ENCODE peak calls at places on chromosome 6, in four cellular contexts. L, A, K and D are unnamed samples.

GRCh38 chr6:166056637-166057036 is 111.0 kb downstream of the TBXT start:
- DNase-seq in L (no peak), A (no peak), K (no peak), D (peak)

GRCh38 chr6:132937466-132937906 is 123.1 kb downstream of the RPS12 start:
- DNase-seq in K (peak), A (peak), L (peak), D (peak)

GRCh38 chr6:16319813-16320532 is 81.6 kb downstream of the GMPR start:
- DNase-seq in A (peak), L (no peak), K (peak), D (peak)

GRCh38 chr6:28802417-28803336 is 121.1 kb downstream of the TRIM27 start:
- DNase-seq in A (peak), K (peak), L (peak), D (peak)

GRCh38 chr6:128763599-128764300 is 119.2 kb upstream of the LAMA2 start:
- DNase-seq in K (no peak), L (no peak), A (no peak), D (no peak)

GRCh38 chr6:30329331-30329730 is 2.6 kb downstream of the TRIM39 start:
- DNase-seq in A (no peak), K (no peak), L (no peak), D (no peak)

GRCh38 chr6:474454-475185 is 83.1 kb downstream of the IRF4 start:
- DNase-seq in L (no peak), K (no peak), A (no peak), D (no peak)

GRCh38 chr6:105305521-105305920 is 97.4 kb downstream of the PREP start:
- DNase-seq in K (no peak), A (no peak), L (no peak), D (no peak)

GRCh38 chr6:111406200-111406711 is 76.8 kb downstream of the REV3L start:
- DNase-seq in L (no peak), A (no peak), K (no peak), D (no peak)

GRCh38 chr6:11614534-11615213 is 77.1 kb downstream of the TMEM170B start:
- DNase-seq in A (no peak), L (no peak), K (no peak), D (no peak)

GRCh38 chr6:158408013-158408412 is 95.7 kb downstream of the TULP4 start:
- DNase-seq in K (no peak), L (no peak), A (no peak), D (no peak)

GRCh38 chr6:158408552-158409130 is 96.4 kb downstream of the TULP4 start:
- DNase-seq in A (no peak), L (no peak), K (no peak), D (peak)

GRCh38 chr6:158406736-158407135 is 94.5 kb downstream of the TULP4 start:
- DNase-seq in L (no peak), A (no peak), K (no peak), D (no peak)

GRCh38 chr6:158409451-158409850 is 97.2 kb downstream of the TULP4 start:
- DNase-seq in K (no peak), L (no peak), A (no peak), D (peak)

DNA sequence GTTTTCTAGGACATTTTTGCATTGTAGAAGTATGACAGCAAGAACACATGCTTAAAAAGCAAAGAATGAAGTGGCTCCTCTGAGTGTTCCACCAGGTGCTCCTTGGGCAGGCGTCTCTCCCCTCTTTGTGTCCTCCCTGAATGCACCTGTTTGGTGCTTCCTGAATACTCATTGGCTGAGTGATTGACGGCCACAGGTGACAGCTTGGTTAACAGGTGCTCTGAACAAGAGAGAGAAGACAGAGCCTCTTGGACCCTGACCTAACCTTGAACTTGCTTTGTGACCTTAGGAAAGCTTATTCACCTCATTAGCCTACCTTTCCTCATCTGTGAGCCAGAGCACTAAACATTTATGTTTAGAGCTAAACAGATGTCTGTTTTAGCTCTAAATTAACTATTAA is 93.7 kb downstream of the TULP4 start:
- DNase-seq in L (no peak), A (no peak), K (no peak), D (no peak)
- TF ChIP-seq RAD21 in L (no peak), A (no peak), K (no peak), D (no peak)

DNA sequence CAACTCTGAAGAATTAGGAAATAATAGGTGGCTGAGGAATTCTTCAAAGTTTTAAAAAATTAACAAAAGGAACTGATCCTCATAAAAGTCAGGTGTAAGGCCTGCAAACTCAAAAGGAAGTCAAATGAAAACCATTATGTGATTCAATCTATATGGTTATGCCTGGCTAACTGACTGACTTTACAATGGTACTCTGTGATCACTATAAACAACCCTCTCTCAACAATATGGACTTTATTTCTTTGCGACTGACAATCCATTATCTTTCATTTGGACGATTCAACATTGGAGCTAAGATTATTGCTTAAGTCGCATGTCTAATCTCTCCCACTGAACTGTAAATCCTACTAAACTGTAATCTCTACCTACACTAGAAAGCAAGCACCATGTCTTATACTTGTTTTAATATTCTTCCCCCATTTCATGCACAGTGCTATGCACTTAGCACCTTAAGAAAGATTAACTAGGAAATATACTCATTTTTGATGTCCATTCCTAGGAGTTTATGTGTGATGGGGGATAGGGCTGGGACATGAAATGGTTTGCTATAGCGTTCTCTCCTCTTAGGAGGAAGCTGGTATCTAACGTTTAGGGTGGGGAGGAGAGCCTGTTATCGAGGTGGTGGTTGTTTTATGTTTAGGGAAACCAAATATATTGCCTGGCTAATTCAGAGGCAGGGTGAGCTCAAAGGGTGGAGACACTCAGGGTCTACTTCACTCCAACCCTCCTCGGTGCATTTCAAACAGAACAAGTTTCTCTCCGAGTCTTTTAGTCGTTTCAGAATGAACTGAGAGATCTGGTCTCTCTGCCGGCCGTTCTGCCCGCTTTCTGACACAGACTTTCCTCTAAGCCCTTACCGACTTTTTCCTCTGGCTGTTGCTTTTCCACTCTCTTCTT is 1.3 kb downstream of the STK38 start:
- DNase-seq in A (no peak), L (no peak), K (peak), D (peak)
- TF ChIP-seq RAD21 in A (no peak), L (no peak), K (no peak), D (no peak)

GRCh38 chr6:3455121-3455489 is 1.7 kb downstream of the SLC22A23 start:
- DNase-seq in A (no peak), K (no peak), L (peak), D (no peak)

GRCh38 chr6:3456794-3457709 is at the start of gene SLC22A23:
- DNase-seq in K (peak), A (peak), L (peak), D (no peak)

GRCh38 chr6:3454206-3455016 is 2.4 kb downstream of the SLC22A23 start:
- DNase-seq in A (no peak), L (peak), K (no peak), D (no peak)

GRCh38 chr6:3456395-3456767 is 469 bp downstream of the SLC22A23 start:
- DNase-seq in L (no peak), K (peak), A (no peak), D (no peak)

GRCh38 chr6:3455490-3456394 is 1.1 kb downstream of the SLC22A23 start:
- DNase-seq in A (peak), K (peak), L (peak), D (no peak)
- TF ChIP-seq RAD21 in A (no peak), K (no peak), L (no peak), D (no peak)

DNA sequence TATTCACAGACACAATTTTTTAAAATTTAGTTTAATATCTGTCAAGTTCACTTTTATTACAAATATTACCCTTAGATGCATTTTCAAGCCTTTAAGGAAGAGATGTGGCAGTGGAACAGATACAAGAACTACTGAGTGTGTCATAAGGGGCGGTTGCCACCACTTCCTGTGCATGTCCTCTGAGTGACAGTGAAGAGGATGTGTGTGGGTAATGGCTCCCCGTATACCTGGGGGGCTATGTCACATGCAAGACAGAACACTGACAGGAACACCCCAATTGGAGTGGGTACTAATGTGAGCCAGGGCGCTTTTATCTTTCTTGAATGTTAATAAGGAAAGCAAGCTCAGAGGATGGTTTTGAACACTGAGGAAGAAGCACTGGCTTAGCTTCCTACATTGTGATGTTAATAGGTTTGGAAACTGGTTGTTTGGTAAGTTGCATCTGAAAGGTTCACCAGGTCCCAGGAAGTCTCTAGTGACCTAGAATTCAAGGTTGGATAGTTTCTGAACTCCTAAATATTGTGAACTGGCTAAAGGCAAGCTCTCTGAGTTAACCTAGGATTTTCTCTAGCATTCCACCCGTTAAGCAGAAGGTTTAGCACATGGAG is 83.4 kb upstream of the ASF1A start:
- DNase-seq in A (no peak), L (no peak), K (no peak), D (no peak)
- TF ChIP-seq RAD21 in A (no peak), L (no peak), K (no peak), D (no peak)

GRCh38 chr6:44762496-44762895 is 375.0 kb downstream of the CDC5L start:
- DNase-seq in L (no peak), K (no peak), A (no peak), D (no peak)

GRCh38 chr6:44761046-44761445 is 373.5 kb downstream of the CDC5L start:
- DNase-seq in L (no peak), K (no peak), A (no peak), D (no peak)
- TF ChIP-seq RAD21 in L (no peak), K (no peak), A (no peak), D (no peak)

GRCh38 chr6:164097056-164097455 is 682.5 kb downstream of the QKI start:
- DNase-seq in A (no peak), L (no peak), K (no peak), D (no peak)

GRCh38 chr6:164095056-164095455 is 680.5 kb downstream of the QKI start:
- DNase-seq in A (no peak), L (no peak), K (no peak), D (no peak)

GRCh38 chr6:164099535-164099982 is 685.0 kb downstream of the QKI start:
- DNase-seq in L (no peak), A (no peak), K (no peak), D (no peak)

GRCh38 chr6:164098857-164099534 is 684.5 kb downstream of the QKI start:
- DNase-seq in K (no peak), L (peak), A (no peak), D (no peak)

GRCh38 chr6:164097557-164098398 is 683.3 kb downstream of the QKI start:
- DNase-seq in A (no peak), L (no peak), K (no peak), D (peak)
- TF ChIP-seq RAD21 in A (no peak), L (no peak), K (peak), D (no peak)

GRCh38 chr6:157032923-157033322 is 255.7 kb downstream of the ARID1B start:
- DNase-seq in A (no peak), K (no peak), L (no peak), D (no peak)

GRCh38 chr6:157035576-157035975 is 258.4 kb downstream of the ARID1B start:
- DNase-seq in A (no peak), L (no peak), K (no peak), D (no peak)

GRCh38 chr6:157036245-157036681 is 259.1 kb downstream of the ARID1B start:
- DNase-seq in K (no peak), A (no peak), L (no peak), D (peak)

GRCh38 chr6:157034433-157035230 is 257.5 kb downstream of the ARID1B start:
- DNase-seq in K (peak), L (peak), A (peak), D (peak)

GRCh38 chr6:157033428-157034140 is 256.4 kb downstream of the ARID1B start:
- DNase-seq in A (no peak), K (no peak), L (no peak), D (peak)
- TF ChIP-seq RAD21 in A (no peak), K (no peak), L (no peak), D (no peak)

GRCh38 chr6:51314965-51315364 is 496.3 kb downstream of the TFAP2B start:
- DNase-seq in A (no peak), L (no peak), K (no peak), D (no peak)
- TF ChIP-seq RAD21 in A (no peak), L (no peak), K (no peak), D (no peak)